ENCODE peak calls at places on chromosomes 5 and 9, in eight cellular contexts. One of them, this sample, is unnamed.

GRCh38 chr5:176543428-176544182 is 5.5 kb upstream of the CDHR2 start:
- DNase-seq in transverse colon: peak; percentile 88
- DNase-seq in choroid plexus epithelial cell: no peak
- DNase-seq in MM.1S: peak; percentile 87
- DNase-seq in left ventricle myocardium inferior: peak; percentile 83
- DNase-seq in lower lobe of right lung: peak; percentile 87
- DNase-seq in CD8-positive, alpha-beta T cell: peak; percentile 72
- DNase-seq in H1: peak; percentile 85
- DNase-seq in this sample: no peak

GRCh38 chr9:37399336-37399735 is 23.2 kb upstream of the GRHPR start:
- DNase-seq in MM.1S: no peak
- DNase-seq in CD8-positive, alpha-beta T cell: no peak
- DNase-seq in H1: no peak
- DNase-seq in transverse colon: no peak
- DNase-seq in left ventricle myocardium inferior: no peak
- DNase-seq in choroid plexus epithelial cell: no peak
- DNase-seq in lower lobe of right lung: no peak
- DNase-seq in this sample: no peak

GRCh38 chr5:133304707-133305216 is 252.9 kb downstream of the HSPA4 start:
- DNase-seq in H1: no peak
- DNase-seq in MM.1S: no peak
- DNase-seq in lower lobe of right lung: no peak
- DNase-seq in choroid plexus epithelial cell: peak; percentile 16
- DNase-seq in transverse colon: no peak
- DNase-seq in left ventricle myocardium inferior: no peak
- DNase-seq in CD8-positive, alpha-beta T cell: no peak
- DNase-seq in this sample: no peak

GRCh38 chr5:2281446-2281845 is 398.7 kb upstream of the IRX4 start:
- DNase-seq in left ventricle myocardium inferior: no peak
- DNase-seq in lower lobe of right lung: no peak
- DNase-seq in CD8-positive, alpha-beta T cell: no peak
- DNase-seq in MM.1S: no peak
- DNase-seq in H1: no peak
- DNase-seq in transverse colon: no peak
- DNase-seq in choroid plexus epithelial cell: no peak
- DNase-seq in this sample: no peak

GRCh38 chr5:42614509-42614908 is 142.1 kb upstream of the CCDC152 start:
- DNase-seq in choroid plexus epithelial cell: no peak
- DNase-seq in transverse colon: no peak
- DNase-seq in lower lobe of right lung: no peak
- DNase-seq in MM.1S: no peak
- DNase-seq in CD8-positive, alpha-beta T cell: no peak
- DNase-seq in left ventricle myocardium inferior: no peak
- DNase-seq in H1: no peak
- DNase-seq in this sample: no peak

GRCh38 chr5:96714951-96715451 is 52.8 kb downstream of the CAST start:
- DNase-seq in CD8-positive, alpha-beta T cell: peak; percentile 51
- DNase-seq in lower lobe of right lung: peak; percentile 55
- DNase-seq in H1: no peak
- DNase-seq in MM.1S: no peak
- DNase-seq in transverse colon: peak; percentile 75
- DNase-seq in left ventricle myocardium inferior: no peak
- DNase-seq in choroid plexus epithelial cell: peak; percentile 96
- DNase-seq in this sample: no peak

GRCh38 chr5:80825780-80826460 is 134.2 kb upstream of the RASGRF2 start:
- DNase-seq in MM.1S: no peak
- DNase-seq in choroid plexus epithelial cell: peak; percentile 15
- DNase-seq in H1: no peak
- DNase-seq in transverse colon: no peak
- DNase-seq in lower lobe of right lung: no peak
- DNase-seq in left ventricle myocardium inferior: no peak
- DNase-seq in CD8-positive, alpha-beta T cell: no peak
- DNase-seq in this sample: no peak

GRCh38 chr5:38598994-38599611 is 42.7 kb upstream of the LIFR start:
- DNase-seq in MM.1S: no peak
- DNase-seq in CD8-positive, alpha-beta T cell: no peak
- DNase-seq in lower lobe of right lung: no peak
- DNase-seq in left ventricle myocardium inferior: no peak
- DNase-seq in choroid plexus epithelial cell: peak; percentile 87
- DNase-seq in transverse colon: no peak
- DNase-seq in H1: no peak
- DNase-seq in this sample: no peak

GRCh38 chr5:170254056-170254455 is 21.3 kb downstream of the C5orf58 start:
- DNase-seq in H1: no peak
- DNase-seq in CD8-positive, alpha-beta T cell: peak; percentile 73
- DNase-seq in MM.1S: peak; percentile 95
- DNase-seq in lower lobe of right lung: no peak
- DNase-seq in choroid plexus epithelial cell: no peak
- DNase-seq in transverse colon: no peak
- DNase-seq in left ventricle myocardium inferior: no peak
- DNase-seq in this sample: no peak

GRCh38 chr5:84597904-84598303 is 213.2 kb upstream of the EDIL3 start:
- DNase-seq in left ventricle myocardium inferior: no peak
- DNase-seq in CD8-positive, alpha-beta T cell: no peak
- DNase-seq in choroid plexus epithelial cell: no peak
- DNase-seq in MM.1S: no peak
- DNase-seq in lower lobe of right lung: no peak
- DNase-seq in transverse colon: no peak
- DNase-seq in H1: no peak
- DNase-seq in this sample: no peak

DNA sequence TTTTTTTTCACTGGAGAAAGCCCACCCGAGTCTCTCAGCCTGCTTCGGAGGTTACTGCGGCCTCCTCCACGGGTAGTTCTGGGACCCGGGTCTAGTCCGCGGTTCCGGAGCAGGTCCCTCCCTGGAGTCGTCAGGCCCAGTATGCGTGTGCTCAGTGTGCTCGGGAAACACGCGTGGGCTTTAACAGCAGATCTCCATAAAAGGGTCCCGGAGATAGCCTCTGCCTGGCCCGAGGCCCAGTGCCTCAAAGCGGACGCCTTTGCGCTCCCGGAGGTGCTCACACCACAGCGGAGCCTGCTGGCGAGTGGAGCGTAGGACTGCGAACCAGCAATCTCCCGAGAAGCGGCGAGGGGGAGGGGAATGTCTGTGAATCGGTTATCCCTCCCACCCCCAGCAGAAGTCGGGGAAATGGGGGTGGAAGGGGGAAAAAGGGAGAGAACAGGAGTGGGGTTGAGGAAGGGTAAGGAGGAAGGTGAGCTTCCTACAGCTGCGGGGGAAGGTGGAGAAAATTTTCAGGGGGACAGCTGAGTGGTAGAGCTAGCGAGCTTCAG is 28.7 kb downstream of the CDKN2A start:
- DNase-seq in choroid plexus epithelial cell: peak; percentile 91
- DNase-seq in left ventricle myocardium inferior: no peak
- DNase-seq in H1: peak; percentile 79
- DNase-seq in CD8-positive, alpha-beta T cell: peak; percentile 30
- DNase-seq in MM.1S: no peak
- DNase-seq in transverse colon: peak; percentile 70
- DNase-seq in lower lobe of right lung: no peak
- DNase-seq in this sample: no peak
- TF ChIP-seq CTCF in choroid plexus epithelial cell: peak; percentile 90
- TF ChIP-seq CTCF in left ventricle myocardium inferior: peak; percentile 21
- TF ChIP-seq CTCF in H1: peak; percentile 71
- TF ChIP-seq CTCF in CD8-positive, alpha-beta T cell: no peak
- TF ChIP-seq CTCF in MM.1S: peak; percentile 22
- TF ChIP-seq CTCF in transverse colon: peak; percentile 44
- TF ChIP-seq CTCF in lower lobe of right lung: peak; percentile 38
- TF ChIP-seq CTCF in this sample: peak; percentile 67

GRCh38 chr5:141373673-141374317 is at the start of gene PCDHGA6:
- DNase-seq in lower lobe of right lung: no peak
- DNase-seq in transverse colon: no peak
- DNase-seq in left ventricle myocardium inferior: no peak
- DNase-seq in H1: no peak
- DNase-seq in MM.1S: peak; percentile 51
- DNase-seq in CD8-positive, alpha-beta T cell: no peak
- DNase-seq in choroid plexus epithelial cell: peak; percentile 50
- DNase-seq in this sample: no peak

GRCh38 chr5:141369994-141370848 is at the start of gene PCDHGB3:
- DNase-seq in left ventricle myocardium inferior: peak; percentile 56
- DNase-seq in H1: no peak
- DNase-seq in choroid plexus epithelial cell: peak; percentile 64
- DNase-seq in CD8-positive, alpha-beta T cell: peak; percentile 36
- DNase-seq in transverse colon: peak; percentile 21
- DNase-seq in lower lobe of right lung: no peak
- DNase-seq in MM.1S: peak; percentile 82
- DNase-seq in this sample: peak; percentile 60

GRCh38 chr5:141374627-141375026 is 936 bp downstream of the PCDHGA6 start:
- DNase-seq in MM.1S: no peak
- DNase-seq in choroid plexus epithelial cell: no peak
- DNase-seq in CD8-positive, alpha-beta T cell: no peak
- DNase-seq in left ventricle myocardium inferior: no peak
- DNase-seq in H1: no peak
- DNase-seq in lower lobe of right lung: no peak
- DNase-seq in transverse colon: no peak
- DNase-seq in this sample: no peak

GRCh38 chr5:141366016-141366896 is 2.3 kb downstream of the PCDHGA5 start:
- DNase-seq in H1: no peak
- DNase-seq in transverse colon: no peak
- DNase-seq in left ventricle myocardium inferior: no peak
- DNase-seq in lower lobe of right lung: no peak
- DNase-seq in CD8-positive, alpha-beta T cell: no peak
- DNase-seq in choroid plexus epithelial cell: no peak
- DNase-seq in MM.1S: no peak
- DNase-seq in this sample: no peak

DNA sequence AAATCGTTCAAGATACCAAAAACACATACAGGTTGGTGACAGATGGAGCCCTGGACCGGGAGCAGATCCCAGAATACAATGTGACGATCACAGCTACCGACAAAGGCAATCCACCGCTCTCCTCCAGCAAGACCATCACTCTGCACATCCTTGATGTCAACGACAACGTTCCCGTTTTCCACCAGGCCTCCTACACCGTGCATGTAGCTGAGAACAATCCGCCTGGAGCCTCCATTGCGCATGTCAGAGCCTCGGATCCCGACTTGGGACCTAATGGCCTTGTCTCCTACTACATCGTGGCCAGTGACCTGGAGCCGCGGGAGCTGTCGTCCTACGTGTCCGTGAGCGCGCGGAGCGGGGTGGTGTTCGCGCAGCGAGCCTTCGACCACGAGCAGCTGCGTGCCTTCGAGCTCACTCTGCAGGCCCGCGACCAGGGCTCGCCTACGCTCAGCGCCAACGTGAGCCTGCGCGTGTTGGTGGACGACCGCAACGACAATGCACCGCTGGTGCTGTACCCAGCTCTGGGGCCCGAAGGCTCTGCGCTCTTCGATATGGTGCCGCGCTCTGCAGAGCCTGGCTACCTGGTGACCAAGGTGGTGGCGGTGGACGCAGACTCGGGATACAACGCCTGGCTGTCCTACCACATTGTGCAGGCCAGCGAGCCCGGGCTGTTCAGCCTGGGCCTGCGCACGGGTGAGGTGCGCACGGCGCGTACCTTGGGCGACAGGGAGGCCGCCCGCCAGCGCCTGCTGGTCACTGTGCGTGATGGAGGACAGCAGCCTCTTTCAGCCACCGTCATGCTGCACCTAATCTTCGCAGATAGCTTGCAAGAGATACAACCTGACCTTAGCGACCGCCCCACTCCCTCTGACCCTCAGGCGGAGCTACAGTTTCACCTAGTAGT is 1.8 kb downstream of the PCDHGB3 start:
- DNase-seq in transverse colon: no peak
- DNase-seq in choroid plexus epithelial cell: no peak
- DNase-seq in H1: no peak
- DNase-seq in MM.1S: no peak
- DNase-seq in left ventricle myocardium inferior: no peak
- DNase-seq in lower lobe of right lung: no peak
- DNase-seq in CD8-positive, alpha-beta T cell: no peak
- DNase-seq in this sample: no peak
- H3K4me3 ChIP-seq in transverse colon: no peak overlapping the region
- H3K4me3 ChIP-seq in choroid plexus epithelial cell: no peak overlapping the region
- H3K4me3 ChIP-seq in H1: no peak overlapping the region
- H3K4me3 ChIP-seq in MM.1S: no peak overlapping the region
- H3K4me3 ChIP-seq in left ventricle myocardium inferior: peak overlapping the region; percentile 9
- H3K4me3 ChIP-seq in lower lobe of right lung: no peak overlapping the region
- H3K4me3 ChIP-seq in CD8-positive, alpha-beta T cell: no peak overlapping the region
- H3K4me3 ChIP-seq in this sample: no peak overlapping the region

GRCh38 chr9:31541626-31542025 is 842.8 kb upstream of the ACO1 start:
- DNase-seq in H1: no peak
- DNase-seq in choroid plexus epithelial cell: peak; percentile 65
- DNase-seq in CD8-positive, alpha-beta T cell: no peak
- DNase-seq in lower lobe of right lung: no peak
- DNase-seq in transverse colon: no peak
- DNase-seq in MM.1S: no peak
- DNase-seq in left ventricle myocardium inferior: no peak
- DNase-seq in this sample: no peak

DNA sequence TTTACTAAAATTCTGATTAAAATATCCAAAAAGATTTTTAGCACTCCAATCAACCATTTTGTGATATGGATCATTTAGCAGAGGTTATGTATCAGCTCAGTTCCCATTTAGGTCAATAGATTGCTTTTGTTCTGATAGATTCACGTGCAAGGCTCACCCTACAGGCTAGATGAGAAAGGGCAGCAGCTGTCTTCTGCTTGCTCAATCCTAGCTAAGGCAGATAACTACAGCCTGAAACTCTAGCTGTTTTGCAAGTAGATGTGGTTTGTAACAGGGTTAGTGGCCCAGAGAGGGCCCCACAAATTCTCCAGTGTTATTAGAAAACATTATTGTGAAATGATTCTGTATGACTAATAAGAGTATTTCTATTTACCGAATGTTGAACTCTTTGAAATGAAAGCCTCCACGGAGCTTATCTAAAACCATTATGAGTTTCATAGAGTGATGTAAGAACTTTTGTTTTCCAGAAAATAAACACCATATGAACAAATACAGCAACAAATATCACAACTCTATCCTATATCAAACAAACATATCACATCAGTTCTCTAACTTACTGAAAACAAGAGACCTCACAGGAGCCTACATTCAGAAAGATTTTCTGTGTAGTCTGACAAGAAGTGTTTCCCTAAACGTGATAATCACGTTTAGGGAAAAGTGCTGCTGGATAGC is 841.9 kb upstream of the ACO1 start:
- DNase-seq in choroid plexus epithelial cell: peak; percentile 98
- DNase-seq in H1: no peak
- DNase-seq in MM.1S: peak; percentile 51
- DNase-seq in CD8-positive, alpha-beta T cell: no peak
- DNase-seq in lower lobe of right lung: no peak
- DNase-seq in left ventricle myocardium inferior: no peak
- DNase-seq in transverse colon: peak; percentile 13
- DNase-seq in this sample: peak; percentile 82
- TF ChIP-seq CTCF in choroid plexus epithelial cell: peak; percentile 77
- TF ChIP-seq CTCF in H1: no peak
- TF ChIP-seq CTCF in MM.1S: peak; percentile 29
- TF ChIP-seq CTCF in CD8-positive, alpha-beta T cell: no peak
- TF ChIP-seq CTCF in lower lobe of right lung: peak; percentile 48
- TF ChIP-seq CTCF in left ventricle myocardium inferior: peak; percentile 44
- TF ChIP-seq CTCF in transverse colon: no peak
- TF ChIP-seq CTCF in this sample: peak; percentile 72

DNA sequence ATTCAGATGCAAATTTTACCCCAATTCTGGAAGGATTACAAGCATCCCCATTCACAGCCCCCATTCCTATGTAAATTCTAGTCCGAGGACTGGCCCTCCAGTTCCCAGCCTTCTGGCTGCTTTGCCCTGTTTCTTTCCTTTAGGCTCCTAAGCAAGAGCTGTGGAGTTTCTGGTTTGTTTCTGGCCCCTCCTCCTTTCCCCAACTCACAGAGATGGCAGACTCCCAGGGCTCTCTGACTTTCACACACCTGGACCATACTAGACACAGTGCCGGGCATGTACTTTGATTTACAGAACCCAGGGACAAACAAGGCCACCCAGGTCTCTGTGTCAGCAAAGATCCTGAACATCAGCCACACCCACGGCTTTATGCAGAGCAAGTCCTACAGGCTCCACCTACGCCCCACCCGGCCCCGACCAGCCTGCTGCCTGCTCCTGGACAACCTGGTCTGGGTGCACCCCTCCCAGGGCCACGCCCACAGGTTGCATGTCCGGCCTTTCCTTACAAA is 62.5 kb downstream of the SEMA4D start:
- DNase-seq in H1: peak; percentile 87
- DNase-seq in CD8-positive, alpha-beta T cell: no peak
- DNase-seq in lower lobe of right lung: peak; percentile 86
- DNase-seq in transverse colon: peak; percentile 92
- DNase-seq in choroid plexus epithelial cell: no peak
- DNase-seq in MM.1S: peak; percentile 84
- DNase-seq in left ventricle myocardium inferior: no peak
- DNase-seq in this sample: no peak
- H3K4me3 ChIP-seq in H1: no peak overlapping the region
- H3K4me3 ChIP-seq in CD8-positive, alpha-beta T cell: no peak overlapping the region
- H3K4me3 ChIP-seq in lower lobe of right lung: no peak overlapping the region
- H3K4me3 ChIP-seq in transverse colon: no peak overlapping the region
- H3K4me3 ChIP-seq in choroid plexus epithelial cell: no peak overlapping the region
- H3K4me3 ChIP-seq in MM.1S: no peak overlapping the region
- H3K4me3 ChIP-seq in left ventricle myocardium inferior: no peak overlapping the region
- H3K4me3 ChIP-seq in this sample: no peak overlapping the region